ENCODE peak calls at places on chromosomes 6 and 20, in six cellular contexts. W is kidney tubule cell; Q is A172; X is stimulated activated CD4-positive, alpha-beta T cell treated with anti-CD3 and anti-CD28 coated beads, Interleukin-1b, Interleukin-23, amount 100 ng/mL, for 48 hours; T is left ventricle myocardium superior; S is lung. Y is an unnamed sample.

GRCh38 chr20:20329564-20329963 is 38.3 kb upstream of the INSM1 start:
- DNase-seq in W (no peak), Q (no peak), X (no peak), T (no peak), S (no peak), Y (no peak)

GRCh38 chr6:105951322-105951721 is 134.8 kb upstream of the PRDM1 start:
- DNase-seq in W (no peak), Q (no peak), X (no peak), T (no peak), S (no peak), Y (no peak)

GRCh38 chr6:159984268-159984786 is 15.4 kb downstream of the IGF2R start:
- DNase-seq in W (peak; percentile 67), Q (peak; percentile 95), X (no peak), T (no peak), S (no peak), Y (peak; percentile 91)

GRCh38 chr6:2509746-2510145 is 241.0 kb downstream of the MYLK4 start:
- DNase-seq in W (no peak), Q (no peak), X (no peak), T (no peak), S (no peak), Y (no peak)

GRCh38 chr6:148509152-148509571 is 166.5 kb downstream of the SASH1 start:
- DNase-seq in W (no peak), Q (peak; percentile 14), X (no peak), T (no peak), S (no peak), Y (no peak)

GRCh38 chr20:22586645-22587310 is 2.4 kb upstream of the FOXA2 start:
- DNase-seq in W (peak; percentile 37), Q (no peak), X (no peak), T (peak; percentile 46), S (peak; percentile 61), Y (no peak)

GRCh38 chr20:44692932-44693476 is 22.2 kb upstream of the CCN5 start:
- DNase-seq in W (peak; percentile 99), Q (peak; percentile 99), X (no peak), T (peak; percentile 81), S (peak; percentile 62), Y (peak; percentile 73)

GRCh38 chr6:69044534-69044933 is 409.5 kb downstream of the ADGRB3 start:
- DNase-seq in W (no peak), Q (no peak), X (no peak), T (no peak), S (no peak), Y (peak; percentile 4)

GRCh38 chr6:54301770-54302169 is 6.5 kb upstream of the TINAG start:
- DNase-seq in W (no peak), Q (no peak), X (no peak), T (no peak), S (no peak), Y (no peak)

GRCh38 chr6:130037207-130037811 is 18.9 kb downstream of the L3MBTL3 start:
- DNase-seq in W (no peak), Q (no peak), X (no peak), T (no peak), S (no peak), Y (no peak)

GRCh38 chr6:33481192-33481591 is 26.8 kb downstream of the ZBTB9 start:
- DNase-seq in W (no peak), Q (peak; percentile 6), X (no peak), T (no peak), S (no peak), Y (peak; percentile 9)

GRCh38 chr6:99603421-99604160 is 3.0 kb upstream of the PRDM13 start:
- DNase-seq in W (peak; percentile 27), Q (no peak), X (peak; percentile 18), T (no peak), S (no peak), Y (no peak)

GRCh38 chr6:42407379-42407778 is 44.3 kb downstream of the TRERF1 start:
- DNase-seq in W (peak; percentile 7), Q (peak; percentile 88), X (no peak), T (no peak), S (no peak), Y (peak; percentile 76)

GRCh38 chr6:149856256-149856994 is 7.7 kb downstream of the LRP11 start:
- DNase-seq in W (no peak), Q (no peak), X (no peak), T (no peak), S (no peak), Y (peak; percentile 48)

GRCh38 chr20:63771046-63771707 is 31.6 kb downstream of the SLC2A4RG start:
- DNase-seq in W (no peak), Q (no peak), X (no peak), T (no peak), S (no peak), Y (no peak)

GRCh38 chr6:75205776-75206334 is at the start of gene COL12A1:
- DNase-seq in W (peak; percentile 97), Q (peak; percentile 74), X (peak; percentile 8), T (peak; percentile 94), S (peak; percentile 94), Y (peak; percentile 95)

GRCh38 chr6:43613721-43614395 is 15.2 kb downstream of the GTPBP2 start:
- DNase-seq in W (no peak), Q (no peak), X (no peak), T (no peak), S (no peak), Y (no peak)

GRCh38 chr6:53302678-53303360 is 45.9 kb downstream of the ELOVL5 start:
- DNase-seq in W (peak; percentile 93), Q (peak; percentile 87), X (no peak), T (no peak), S (no peak), Y (peak; percentile 97)

GRCh38 chr6:108897371-108897770 is 49.1 kb downstream of the ARMC2 start:
- DNase-seq in W (peak; percentile 22), Q (no peak), X (no peak), T (peak; percentile 48), S (no peak), Y (peak; percentile 94)

GRCh38 chr6:89792881-89793280 is 26.7 kb downstream of the MDN1 start:
- DNase-seq in W (peak; percentile 48), Q (peak; percentile 18), X (no peak), T (no peak), S (no peak), Y (peak; percentile 52)

GRCh38 chr6:135066397-135066796 is 11.8 kb upstream of the HBS1L start:
- DNase-seq in W (no peak), Q (no peak), X (no peak), T (no peak), S (no peak), Y (peak; percentile 46)

GRCh38 chr20:46731770-46732169 is 22.3 kb downstream of the SLC2A10 start:
- DNase-seq in W (no peak), Q (no peak), X (no peak), T (no peak), S (no peak), Y (no peak)

GRCh38 chr20:3648941-3649340 is 14.3 kb downstream of the GFRA4 start:
- DNase-seq in W (no peak), Q (no peak), X (no peak), T (no peak), S (no peak), Y (no peak)

GRCh38 chr6:30942338-30943060 is 1.7 kb downstream of the MUCL3 start:
- DNase-seq in W (peak; percentile 92), Q (peak; percentile 90), X (no peak), T (peak; percentile 74), S (peak; percentile 94), Y (peak; percentile 82)

GRCh38 chr20:25116746-25117457 is 35.0 kb upstream of the VSX1 start:
- DNase-seq in W (no peak), Q (no peak), X (no peak), T (no peak), S (no peak), Y (no peak)

GRCh38 chr6:98845201-98846020 is 11.0 kb downstream of the POU3F2 start:
- DNase-seq in W (peak; percentile 78), Q (peak; percentile 74), X (peak; percentile 63), T (peak; percentile 76), S (peak; percentile 76), Y (peak; percentile 64)

Y was measured in bronchial epithelial cell.